ENCODE peak calls at places on chromosomes 2 and 18, in four cellular contexts. Y, F, V and X are unnamed samples.

GRCh38 chr2:42169869-42170465 is 814 bp downstream of the EML4 start:
- DNase-seq in Y (no peak), F (no peak), V (no peak), X (no peak)

GRCh38 chr2:183564726-183565125 is 440.5 kb downstream of the NUP35 start:
- DNase-seq in Y (no peak), F (no peak), V (no peak), X (no peak)

GRCh38 chr18:49768051-49768391 is 45.3 kb downstream of the ACAA2 start:
- DNase-seq in Y (no peak), F (no peak), V (no peak), X (no peak)

GRCh38 chr2:188937228-188938220 is 36.6 kb upstream of the COL3A1 start:
- DNase-seq in Y (no peak), F (peak; percentile 26), V (peak; percentile 11), X (no peak)

GRCh38 chr2:27412419-27413152 is 3.2 kb upstream of the PPM1G start:
- DNase-seq in Y (no peak), F (no peak), V (no peak), X (no peak)

GRCh38 chr2:79530443-79530842 is 17.6 kb downstream of the CTNNA2 start:
- DNase-seq in Y (no peak), F (no peak), V (no peak), X (no peak)

GRCh38 chr2:127084611-127085031 is 22.3 kb downstream of the BIN1 start:
- DNase-seq in Y (no peak), F (no peak), V (no peak), X (no peak)

GRCh38 chr18:58584219-58585127 is 44.4 kb downstream of the ALPK2 start:
- DNase-seq in Y (no peak), F (no peak), V (no peak), X (no peak)

GRCh38 chr18:75530548-75531211 is 103.2 kb upstream of the SMIM21 start:
- DNase-seq in Y (no peak), F (no peak), V (no peak), X (no peak)

GRCh38 chr2:1868683-1869141 is 124.4 kb upstream of the PXDN start:
- DNase-seq in Y (no peak), F (no peak), V (no peak), X (no peak)

GRCh38 chr2:41197781-41198180 is 745.9 kb upstream of the SLC8A1 start:
- DNase-seq in Y (no peak), F (no peak), V (no peak), X (no peak)

GRCh38 chr18:10142496-10143160 is 228.8 kb downstream of the VAPA start:
- DNase-seq in Y (no peak), F (no peak), V (no peak), X (no peak)

GRCh38 chr18:6205706-6206105 is 209.0 kb downstream of the L3MBTL4 start:
- DNase-seq in Y (no peak), F (peak; percentile 23), V (no peak), X (no peak)

GRCh38 chr2:65227035-65227470 is 578 bp upstream of the ACTR2 start:
- DNase-seq in Y (no peak), F (no peak), V (no peak), X (no peak)

GRCh38 chr2:14743883-14744282 is 111.4 kb downstream of the LRATD1 start:
- DNase-seq in Y (no peak), F (no peak), V (no peak), X (no peak)

GRCh38 chr2:20998972-20999905 is 44.6 kb downstream of the APOB start:
- DNase-seq in Y (no peak), F (no peak), V (no peak), X (no peak)

GRCh38 chr2:79702934-79703333 is 190.1 kb downstream of the CTNNA2 start:
- DNase-seq in Y (no peak), F (no peak), V (no peak), X (no peak)

GRCh38 chr2:16101196-16101595 is 160.8 kb downstream of the MYCN start:
- DNase-seq in Y (no peak), F (no peak), V (no peak), X (no peak)

GRCh38 chr2:17757321-17757720 is 3.4 kb downstream of the GEN1 start:
- DNase-seq in Y (no peak), F (no peak), V (no peak), X (no peak)

GRCh38 chr2:36369711-36370110 is 14.1 kb downstream of the CRIM1 start:
- DNase-seq in Y (no peak), F (no peak), V (peak; percentile 55), X (no peak)

GRCh38 chr2:99881901-99882591 is 260.3 kb downstream of the AFF3 start:
- DNase-seq in Y (no peak), F (peak; percentile 89), V (peak; percentile 63), X (no peak)

GRCh38 chr2:223771480-223771879 is 65.9 kb downstream of the AP1S3 start:
- DNase-seq in Y (no peak), F (no peak), V (no peak), X (no peak)

GRCh38 chr2:239322414-239323086 is 78.3 kb downstream of the HDAC4 start:
- DNase-seq in Y (no peak), F (no peak), V (no peak), X (no peak)

GRCh38 chr2:105299290-105299689 is 30.2 kb downstream of the TGFBRAP1 start:
- DNase-seq in Y (no peak), F (no peak), V (no peak), X (no peak)

GRCh38 chr2:231672617-231673347 is 35.5 kb upstream of the PTMA start:
- DNase-seq in Y (peak; percentile 75), F (no peak), V (peak; percentile 53), X (no peak)

GRCh38 chr2:142175917-142176316 is 45.1 kb upstream of the LRP1B start:
- DNase-seq in Y (no peak), F (no peak), V (no peak), X (no peak)